ENCODE peak calls at places on chromosomes 11 and 22, in four cellular contexts. J, S, W and N are unnamed samples.

GRCh38 chr11:36135062-36135461 is 154.2 kb downstream of the COMMD9 start:
- DNase-seq in S (no peak), J (no peak), W (no peak), N (no peak)

GRCh38 chr22:28012811-28013460 is 93.9 kb upstream of the PITPNB start:
- DNase-seq in W (no peak), J (no peak), S (no peak), N (no peak)

GRCh38 chr22:47788461-47788860 is 1026.0 kb downstream of the TBC1D22A start:
- DNase-seq in W (no peak), S (no peak), J (no peak), N (no peak)

GRCh38 chr11:82865841-82866240 is 34.4 kb downstream of the PRCP start:
- DNase-seq in J (peak), W (no peak), S (no peak), N (no peak)

GRCh38 chr11:45285931-45286632 is at the start of gene SYT13:
- DNase-seq in S (no peak), W (no peak), J (no peak), N (no peak)

GRCh38 chr11:86916330-86916729 is 38.9 kb downstream of the FZD4 start:
- DNase-seq in J (peak), W (no peak), S (no peak), N (no peak)

GRCh38 chr22:36351921-36352774 is 35.6 kb downstream of the MYH9 start:
- DNase-seq in S (no peak), W (no peak), J (no peak), N (no peak)

GRCh38 chr22:37161442-37161841 is 11.7 kb upstream of the IL2RB start:
- DNase-seq in S (peak), W (peak), J (no peak), N (no peak)

GRCh38 chr11:26193714-26194373 is 138.1 kb upstream of the ANO3 start:
- DNase-seq in J (peak), S (no peak), W (no peak), N (no peak)

GRCh38 chr22:27526851-27527250 is 274.7 kb downstream of the MN1 start:
- DNase-seq in J (no peak), W (no peak), S (no peak), N (no peak)

GRCh38 chr11:88402192-88402715 is 64.7 kb upstream of the CTSC start:
- DNase-seq in S (no peak), J (peak), W (no peak), N (no peak)

GRCh38 chr11:68146010-68146540 is 24.9 kb upstream of the CHKA start:
- DNase-seq in J (no peak), W (no peak), S (no peak), N (no peak)

GRCh38 chr11:133817449-133817848 is 27.9 kb downstream of the SPATA19 start:
- DNase-seq in S (no peak), W (no peak), J (no peak), N (no peak)

GRCh38 chr11:44313701-44314489 is 4.0 kb upstream of the ALX4 start:
- DNase-seq in S (no peak), J (no peak), W (no peak), N (no peak)

GRCh38 chr11:33699515-33700424 is 856 bp downstream of the C11orf91 start:
- DNase-seq in J (no peak), W (no peak), S (peak), N (no peak)

GRCh38 chr11:69510471-69511357 is 29.3 kb downstream of the LINC01488 start:
- DNase-seq in W (no peak), S (no peak), J (peak), N (no peak)

GRCh38 chr11:8807544-8808225 is 103.3 kb upstream of the AKIP1 start:
- DNase-seq in J (peak), S (no peak), W (no peak), N (no peak)

GRCh38 chr11:33907419-33907818 is 15.5 kb upstream of the LMO2 start:
- DNase-seq in S (no peak), W (no peak), J (no peak), N (no peak)

GRCh38 chr11:125448136-125448535 is 47.9 kb downstream of the FEZ1 start:
- DNase-seq in W (no peak), S (no peak), J (peak), N (no peak)

GRCh38 chr11:44564653-44565007 is 833 bp upstream of the CD82 start:
- DNase-seq in J (peak), S (no peak), W (no peak), N (no peak)

GRCh38 chr11:6666302-6667183 is 10.9 kb upstream of the DCHS1 start:
- DNase-seq in W (no peak), J (no peak), S (no peak), N (no peak)

GRCh38 chr22:25728064-25728463 is 13.9 kb upstream of the MYO18B start:
- DNase-seq in S (no peak), J (no peak), W (no peak), N (no peak)

GRCh38 chr22:36758792-36759271 is 17.1 kb downstream of the IFT27 start:
- DNase-seq in S (no peak), W (no peak), J (no peak), N (no peak)

GRCh38 chr22:26658671-26659478 is 1.5 kb downstream of the MIAT start:
- DNase-seq in W (peak), S (peak), J (peak), N (peak)

GRCh38 chr11:74571062-74571399 is 21.4 kb upstream of the POLD3 start:
- DNase-seq in J (no peak), S (no peak), W (no peak), N (no peak)

GRCh38 chr22:50082961-50083461 is 2.2 kb downstream of the MLC1 start:
- DNase-seq in S (no peak), W (no peak), J (no peak), N (no peak)

GRCh38 chr11:107151158-107151557 is 132.9 kb upstream of the GUCY1A2 start:
- DNase-seq in J (no peak), S (no peak), W (no peak), N (no peak)

GRCh38 chr22:44667829-44668189 is 34.2 kb upstream of the PRR5 start:
- DNase-seq in J (no peak), S (no peak), W (no peak), N (peak)

GRCh38 chr11:72851726-72852125 is 37.5 kb downstream of the ATG16L2 start:
- DNase-seq in S (no peak), J (no peak), W (no peak), N (no peak)

GRCh38 chr11:28010001-28010400 is 98.0 kb downstream of the KIF18A start:
- DNase-seq in J (no peak), W (no peak), S (no peak), N (no peak)